ENCODE peak calls at places on chromosomes 4 and X, in seven cellular contexts. M is Peyer's patch, R is tibial nerve, P is mammary epithelial cell, Y is upper lobe of right lung, L is H1, W is Caco-2. J is an unnamed sample. For H3K4me1, the result is how much of the 10 kb centered on the place peaks cover.

GRCh38 chr4:74370912-74371311 is 6.0 kb downstream of the EREG start:
- DNase-seq in M (no peak), R (no peak), P (peak), Y (no peak), L (no peak), W (peak), J (no peak)

GRCh38 chr4:156901871-156902270 is 69.7 kb downstream of the PDGFC start:
- DNase-seq in M (no peak), R (no peak), P (no peak), Y (no peak), L (no peak), W (no peak), J (no peak)

GRCh38 chr4:78951862-78952472 is 12.7 kb upstream of the PAQR3 start:
- DNase-seq in M (no peak), R (peak), P (peak), Y (no peak), L (no peak), W (no peak), J (no peak)

GRCh38 chr4:4866124-4866832 is 6.8 kb downstream of the MSX1 start:
- DNase-seq in M (no peak), R (no peak), P (no peak), Y (no peak), L (no peak), W (peak), J (no peak)

GRCh38 chr4:75180790-75181776 is 248.2 kb downstream of the PARM1 start:
- DNase-seq in M (peak), R (no peak), P (no peak), Y (no peak), L (no peak), W (peak), J (no peak)

GRCh38 chr4:173153445-173153844 is 15.2 kb upstream of the GALNT7 start:
- DNase-seq in M (no peak), R (no peak), P (no peak), Y (no peak), L (no peak), W (no peak), J (no peak)

GRCh38 chr4:87278335-87278794 is 44.3 kb downstream of the HSD17B13 start:
- DNase-seq in M (no peak), R (no peak), P (no peak), Y (no peak), L (no peak), W (no peak), J (no peak)

GRCh38 chr4:127870688-127871087 is 10.0 kb upstream of the PLK4 start:
- DNase-seq in M (no peak), R (no peak), P (peak), Y (no peak), L (no peak), W (no peak), J (no peak)

DNA sequence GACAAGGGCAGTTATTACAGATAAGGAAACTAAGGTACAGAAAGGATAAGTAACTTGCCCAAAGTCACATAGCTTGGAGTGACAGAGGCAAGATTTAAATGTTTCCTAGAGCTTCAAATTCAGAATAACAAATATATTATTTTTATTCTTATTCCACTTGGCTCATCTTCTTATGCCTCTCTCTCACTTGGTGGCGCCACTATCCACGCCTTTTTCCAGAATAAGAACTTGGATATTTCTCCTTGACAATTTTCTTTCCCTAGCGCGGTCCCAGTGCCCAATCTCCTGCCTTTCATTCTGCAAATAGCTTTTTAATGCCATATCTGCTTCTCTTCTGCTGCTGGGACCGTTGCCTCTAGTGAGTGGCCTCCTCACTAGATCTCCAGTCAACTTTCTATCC is 78.5 kb downstream of the MSN start:
- DNase-seq in M (no peak), R (no peak), P (no peak), Y (no peak), L (no peak), W (no peak), J (no peak)
- TF ChIP-seq CTCF in M (no peak), R (no peak), P (peak), Y (no peak), L (peak), W (peak), J (no peak)

GRCh38 chr4:142264961-142265360 is 581.1 kb downstream of the INPP4B start:
- DNase-seq in M (no peak), R (no peak), P (no peak), Y (no peak), L (no peak), W (no peak), J (no peak)
- H3K4me3 ChIP-seq in M (no peak), R (no peak), P (no peak), Y (no peak), L (no peak), W (no peak), J (no peak)

GRCh38 chr4:43765514-43765913 is 683.1 kb downstream of the KCTD8 start:
- DNase-seq in M (no peak), R (no peak), P (no peak), Y (no peak), L (no peak), W (no peak), J (no peak)
- H3K4me1 ChIP-seq in M (under half), R (under half), P (under half), Y (under half), L (under half), W (under half), J (under half)

GRCh38 chr4:76306882-76307669 is 543 bp downstream of the STBD1 start:
- DNase-seq in M (peak), R (peak), P (peak), Y (peak), L (peak), W (peak), J (peak)
- TF ChIP-seq CTCF in M (no peak), R (no peak), P (peak), Y (peak), L (peak), W (peak), J (no peak)

GRCh38 chrX:101219840-101220191 is 230 bp downstream of the DRP2 start:
- DNase-seq in M (no peak), R (no peak), P (no peak), Y (no peak), L (no peak), W (no peak), J (no peak)
- H3K4me3 ChIP-seq in M (no peak), R (peak), P (no peak), Y (no peak), L (no peak), W (no peak), J (no peak)

DNA sequence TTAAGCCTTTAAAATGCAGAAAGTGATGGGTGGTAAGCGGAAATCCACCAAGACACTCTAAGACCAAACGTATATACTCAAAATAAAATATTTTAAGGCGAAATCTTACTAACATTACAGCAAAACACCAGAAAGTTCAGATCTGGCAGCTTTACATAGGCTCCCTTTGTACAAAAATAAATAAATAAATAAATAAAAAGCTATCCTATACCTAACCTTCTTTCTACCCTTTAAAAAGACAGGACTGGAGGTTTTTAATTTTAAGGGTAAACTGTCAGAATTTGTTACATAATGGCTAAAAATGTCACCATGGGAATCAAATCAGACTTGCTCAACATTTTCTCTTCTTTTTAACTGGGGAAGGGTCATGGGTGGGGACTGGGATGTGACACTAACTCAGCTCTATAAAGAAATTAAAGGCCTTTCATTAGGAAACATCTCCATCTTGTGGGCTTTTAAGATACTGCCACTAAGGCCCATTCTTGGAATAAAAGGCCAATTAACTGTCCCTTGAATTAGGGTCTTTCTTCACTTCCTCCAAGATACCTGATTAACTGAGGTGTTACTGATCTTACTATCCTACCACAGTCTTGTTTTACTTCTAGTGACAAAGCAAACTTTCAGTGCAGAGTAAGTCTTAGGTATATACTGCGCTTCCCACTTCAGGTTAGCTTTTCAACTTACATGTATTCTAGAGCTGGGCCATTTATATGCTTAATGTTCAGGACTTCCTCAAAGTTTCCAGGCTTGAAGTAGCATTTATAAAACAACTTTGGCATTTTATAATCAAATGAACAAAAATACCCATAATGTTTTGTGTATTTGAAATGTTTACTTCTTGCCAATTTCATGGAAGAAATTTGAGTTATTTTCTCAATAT is 13.3 kb downstream of the HNRNPD start:
- DNase-seq in M (no peak), R (peak), P (peak), Y (no peak), L (no peak), W (no peak), J (no peak)
- H3K4me1 ChIP-seq in M (half or more), R (half or more), P (under half), Y (half or more), L (under half), W (under half), J (half or more)

GRCh38 chrX:130393451-130394074 is 8.1 kb upstream of the GPR119 start:
- DNase-seq in M (no peak), R (peak), P (peak), Y (no peak), L (peak), W (peak), J (peak)
- TF ChIP-seq CTCF in M (no peak), R (peak), P (peak), Y (peak), L (peak), W (peak), J (peak)

GRCh38 chr4:7045553-7045952 is 2.4 kb downstream of the TADA2B start:
- DNase-seq in M (no peak), R (no peak), P (no peak), Y (no peak), L (no peak), W (no peak), J (no peak)
- H3K4me3 ChIP-seq in M (no peak), R (no peak), P (no peak), Y (peak), L (no peak), W (no peak), J (peak)

DNA sequence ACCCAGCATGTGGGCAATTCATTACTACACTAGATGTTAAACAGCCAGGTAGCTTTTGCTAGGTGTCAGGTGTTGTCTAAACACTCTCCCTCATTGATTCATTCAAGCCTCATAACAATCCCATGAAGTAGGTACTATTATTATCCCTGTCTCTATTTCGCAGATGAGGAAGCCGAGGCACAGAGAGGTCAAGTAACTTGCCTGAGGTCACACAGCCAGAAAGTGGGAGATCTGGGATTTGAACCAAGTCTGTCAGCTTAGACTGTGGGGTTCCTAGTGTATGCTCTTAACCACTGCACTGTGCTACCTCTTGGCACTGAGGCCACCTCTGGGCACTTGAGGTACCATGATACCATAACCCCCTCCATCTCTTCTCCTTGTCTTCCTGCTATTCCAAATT is 17.4 kb upstream of the XPNPEP2 start:
- DNase-seq in M (no peak), R (no peak), P (no peak), Y (no peak), L (no peak), W (no peak), J (no peak)
- H3K4me1 ChIP-seq in M (under half), R (under half), P (under half), Y (under half), L (under half), W (under half), J (under half)

J was measured in pancreas.